ENCODE peak calls at places on chromosomes 2 and 18, in six cellular contexts. H is upper lobe of right lung, L is IMR-90, K is ascending aorta, I is GM23338, U is PC-9. C is an unnamed sample.

GRCh38 chr2:56017784-56018183 is 94.2 kb upstream of the EFEMP1 start:
- DNase-seq in H (no peak), L (no peak), K (no peak), I (no peak), U (no peak), C (no peak)

GRCh38 chr2:141601511-141602152 is 529.2 kb downstream of the LRP1B start:
- DNase-seq in H (no peak), L (no peak), K (no peak), I (no peak), U (no peak), C (no peak)

GRCh38 chr2:72815655-72816268 is 10.1 kb downstream of the EXOC6B start:
- DNase-seq in H (no peak), L (peak), K (no peak), I (peak), U (no peak), C (no peak)

GRCh38 chr2:229296561-229296960 is 25.5 kb upstream of the PID1 start:
- DNase-seq in H (no peak), L (no peak), K (no peak), I (no peak), U (no peak), C (no peak)

GRCh38 chr18:1014496-1014895 is 109.8 kb downstream of the ADCYAP1 start:
- DNase-seq in H (no peak), L (no peak), K (no peak), I (peak), U (no peak), C (peak)

GRCh38 chr18:24534271-24534670 is 73.8 kb downstream of the HRH4 start:
- DNase-seq in H (no peak), L (no peak), K (no peak), I (no peak), U (no peak), C (no peak)

GRCh38 chr2:28750316-28751101 is 1.1 kb upstream of the PPP1CB start:
- DNase-seq in H (no peak), L (peak), K (no peak), I (no peak), U (no peak), C (peak)

GRCh38 chr2:111160758-111161157 is 40.0 kb downstream of the BCL2L11 start:
- DNase-seq in H (no peak), L (peak), K (no peak), I (no peak), U (no peak), C (no peak)

GRCh38 chr2:30305235-30305634 is 73.9 kb downstream of the LBH start:
- DNase-seq in H (no peak), L (peak), K (no peak), I (no peak), U (no peak), C (no peak)

GRCh38 chr2:54773838-54774237 is 50.4 kb downstream of the EML6 start:
- DNase-seq in H (no peak), L (no peak), K (no peak), I (peak), U (no peak), C (peak)

GRCh38 chr2:202717598-202718310 is 83.0 kb downstream of the FAM117B start:
- DNase-seq in H (no peak), L (no peak), K (no peak), I (peak), U (no peak), C (no peak)

GRCh38 chr2:126634273-126634861 is 21.6 kb upstream of the GYPC start:
- DNase-seq in H (no peak), L (peak), K (no peak), I (peak), U (peak), C (no peak)

GRCh38 chr2:234747032-234747431 is 204.8 kb upstream of the SH3BP4 start:
- DNase-seq in H (no peak), L (peak), K (no peak), I (no peak), U (no peak), C (no peak)

GRCh38 chr18:46481847-46482245 is 175.2 kb downstream of the LOXHD1 start:
- DNase-seq in H (no peak), L (no peak), K (no peak), I (no peak), U (no peak), C (no peak)

GRCh38 chr2:241546771-241547498 is 11.6 kb upstream of the BOK start:
- DNase-seq in H (no peak), L (peak), K (no peak), I (peak), U (peak), C (peak)

GRCh38 chr2:216695401-216695821 is at the start of gene IGFBP5:
- DNase-seq in H (peak), L (peak), K (no peak), I (peak), U (peak), C (peak)

GRCh38 chr2:23495661-23496114 is 110.7 kb downstream of the KLHL29 start:
- DNase-seq in H (peak), L (no peak), K (no peak), I (no peak), U (no peak), C (peak)

GRCh38 chr2:2765839-2766495 is 434.9 kb upstream of the MYT1L start:
- DNase-seq in H (peak), L (no peak), K (no peak), I (no peak), U (no peak), C (no peak)

GRCh38 chr2:191539068-191539467 is 138.9 kb upstream of the NABP1 start:
- DNase-seq in H (no peak), L (peak), K (no peak), I (peak), U (peak), C (peak)

GRCh38 chr2:226362991-226363390 is 436.6 kb downstream of the IRS1 start:
- DNase-seq in H (no peak), L (peak), K (no peak), I (no peak), U (no peak), C (no peak)

GRCh38 chr18:79542876-79543750 is 136.5 kb upstream of the CTDP1 start:
- DNase-seq in H (peak), L (no peak), K (no peak), I (no peak), U (no peak), C (no peak)

GRCh38 chr2:218631837-218632236 is 24.1 kb downstream of the PLCD4 start:
- DNase-seq in H (no peak), L (peak), K (no peak), I (no peak), U (peak), C (no peak)

GRCh38 chr2:132632000-132632649 is 37.9 kb downstream of the LYPD1 start:
- DNase-seq in H (no peak), L (peak), K (no peak), I (no peak), U (peak), C (no peak)

GRCh38 chr2:213995400-213996105 is 415.3 kb upstream of the VWC2L start:
- DNase-seq in H (no peak), L (peak), K (no peak), I (no peak), U (peak), C (no peak)

GRCh38 chr2:109126501-109126860 is 2.5 kb upstream of the SH3RF3 start:
- DNase-seq in H (no peak), L (peak), K (no peak), I (no peak), U (no peak), C (peak)

GRCh38 chr2:128664499-128664971 is 345.9 kb upstream of the HS6ST1 start:
- DNase-seq in H (no peak), L (no peak), K (no peak), I (peak), U (no peak), C (no peak)

DNA sequence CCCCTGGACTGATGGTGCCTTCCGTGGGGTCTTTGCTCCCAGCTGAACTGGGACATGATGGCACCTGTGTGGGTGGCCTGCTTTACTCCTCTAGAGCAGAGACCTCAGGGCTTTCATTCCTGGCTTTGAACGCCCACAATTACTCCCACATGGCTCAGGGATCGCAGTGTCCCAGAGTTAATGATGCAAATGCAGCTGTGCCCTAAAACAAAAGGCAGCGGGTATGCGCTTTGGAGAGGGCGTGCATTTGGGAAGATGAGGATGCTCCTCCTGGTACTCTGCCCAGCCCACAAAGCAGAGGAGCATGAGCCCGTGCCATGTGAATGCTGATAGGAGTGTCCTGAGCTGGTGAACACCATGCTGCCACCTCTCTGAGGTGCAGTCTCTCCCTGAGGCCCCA is 173.4 kb downstream of the FHOD3 start:
- DNase-seq in H (no peak), L (no peak), K (no peak), I (no peak), U (no peak), C (no peak)
- H3K4me3 ChIP-seq in H (no peak), L (no peak), K (no peak), I (no peak), U (no peak), C (no peak)

GRCh38 chr2:163732718-163733117 is 3.1 kb downstream of the FIGN start:
- DNase-seq in H (no peak), L (no peak), K (no peak), I (no peak), U (no peak), C (peak)
- H3K27ac ChIP-seq in H (peak), L (no peak), K (peak), I (no peak), U (no peak), C (no peak)

GRCh38 chr2:96148410-96149217 is 3.4 kb upstream of the DUSP2 start:
- DNase-seq in H (peak), L (peak), K (peak), I (peak), U (peak), C (peak)
- H3K4me3 ChIP-seq in H (no peak), L (no peak), K (no peak), I (peak), U (no peak), C (peak)

DNA sequence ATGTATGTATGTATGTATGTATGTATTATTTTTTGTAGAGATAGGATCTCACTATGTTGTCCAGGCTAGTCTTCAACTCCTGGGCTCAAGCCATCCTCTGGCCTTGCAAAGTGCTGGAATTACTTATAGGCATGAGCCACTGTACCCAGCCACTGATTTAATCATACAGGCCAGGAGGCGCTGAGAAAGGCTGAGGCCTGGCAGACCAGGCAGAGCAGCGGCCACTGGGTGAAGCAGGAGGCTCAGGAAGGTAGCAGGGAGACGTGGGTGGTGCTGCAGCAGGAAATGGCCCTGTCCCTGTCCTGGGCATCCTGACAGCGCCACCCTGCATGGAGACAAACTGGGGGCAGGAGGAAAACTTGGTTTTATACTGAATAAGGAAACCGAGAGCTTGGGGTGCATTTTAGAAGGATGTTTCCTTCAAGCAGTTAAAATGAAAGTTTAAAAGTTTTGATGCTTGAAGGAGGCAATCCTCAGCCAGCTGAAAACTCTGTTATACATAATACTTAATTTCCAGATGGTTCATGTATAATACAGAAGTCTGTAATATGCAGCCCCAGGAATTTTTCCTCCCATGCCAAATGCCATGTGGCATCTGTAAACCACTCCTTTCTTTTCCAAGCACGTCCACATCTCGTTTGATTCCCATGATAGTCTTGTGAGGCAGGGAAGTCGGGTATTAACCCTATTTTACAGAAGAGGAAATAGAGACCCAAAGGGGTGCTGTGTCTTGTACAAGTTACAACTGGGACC is 182.4 kb downstream of the CELF4 start:
- DNase-seq in H (no peak), L (no peak), K (no peak), I (peak), U (no peak), C (no peak)
- H3K27ac ChIP-seq in H (no peak), L (no peak), K (no peak), I (no peak), U (no peak), C (no peak)

DNA sequence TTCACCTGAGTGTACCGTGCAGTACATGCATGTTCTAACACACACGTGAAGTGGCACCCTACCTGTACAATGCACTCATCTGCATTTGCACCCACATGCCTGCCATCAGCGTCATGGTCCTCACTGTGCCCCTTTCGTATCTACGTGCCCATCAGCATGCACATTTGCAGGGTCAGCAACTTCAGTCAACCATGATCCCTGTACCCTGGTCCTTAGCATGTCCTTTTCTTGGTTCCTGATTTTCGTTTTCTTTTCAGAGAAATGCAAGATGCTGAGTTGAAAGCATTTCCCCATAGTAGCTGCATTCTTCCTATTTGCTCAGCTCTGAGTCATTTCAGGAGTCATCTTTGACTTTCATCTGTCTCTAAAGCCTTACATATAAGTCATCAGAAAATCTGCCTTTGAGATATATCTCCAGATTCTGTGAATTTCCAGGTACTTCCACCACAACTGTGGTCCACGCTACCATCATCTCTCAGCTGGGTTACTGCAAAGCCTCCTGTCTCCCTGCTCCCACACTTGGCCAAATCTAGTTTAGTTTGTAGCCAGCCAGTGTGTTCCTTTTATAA is 14.7 kb upstream of the PUM2 start:
- DNase-seq in H (no peak), L (peak), K (no peak), I (no peak), U (no peak), C (no peak)
- H3K4me3 ChIP-seq in H (no peak), L (no peak), K (no peak), I (no peak), U (no peak), C (no peak)

GRCh38 chr2:134671498-134671897 is 47.3 kb downstream of the TMEM163 start:
- DNase-seq in H (no peak), L (no peak), K (no peak), I (peak), U (no peak), C (no peak)

GRCh38 chr2:134676960-134677359 is 41.8 kb downstream of the TMEM163 start:
- DNase-seq in H (no peak), L (no peak), K (no peak), I (no peak), U (no peak), C (no peak)

GRCh38 chr2:134674687-134675086 is 44.1 kb downstream of the TMEM163 start:
- DNase-seq in H (no peak), L (no peak), K (no peak), I (no peak), U (no peak), C (no peak)

GRCh38 chr2:134677866-134678774 is 40.7 kb downstream of the TMEM163 start:
- DNase-seq in H (no peak), L (no peak), K (no peak), I (peak), U (no peak), C (no peak)

DNA sequence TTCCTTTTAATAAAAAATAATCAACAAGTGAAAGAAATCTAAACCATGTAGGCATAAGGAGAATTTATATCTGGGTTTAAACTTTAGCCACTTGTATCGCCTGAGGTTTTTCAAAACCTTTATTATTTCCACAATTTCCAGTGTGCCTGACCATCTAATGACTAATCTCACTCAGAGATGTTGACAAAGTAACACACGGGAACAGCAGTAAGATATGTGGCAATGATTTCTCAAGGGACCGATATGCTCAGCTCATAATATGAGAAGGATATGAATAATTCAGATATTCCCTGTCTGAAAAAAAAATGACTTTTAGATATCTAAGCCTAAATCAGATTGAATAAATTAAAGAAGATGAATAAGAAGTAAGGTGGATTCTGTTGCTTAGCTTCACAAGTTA is 43.5 kb downstream of the TMEM163 start:
- DNase-seq in H (no peak), L (no peak), K (no peak), I (no peak), U (no peak), C (no peak)
- H3K27ac ChIP-seq in H (peak), L (no peak), K (no peak), I (no peak), U (no peak), C (no peak)

DNA sequence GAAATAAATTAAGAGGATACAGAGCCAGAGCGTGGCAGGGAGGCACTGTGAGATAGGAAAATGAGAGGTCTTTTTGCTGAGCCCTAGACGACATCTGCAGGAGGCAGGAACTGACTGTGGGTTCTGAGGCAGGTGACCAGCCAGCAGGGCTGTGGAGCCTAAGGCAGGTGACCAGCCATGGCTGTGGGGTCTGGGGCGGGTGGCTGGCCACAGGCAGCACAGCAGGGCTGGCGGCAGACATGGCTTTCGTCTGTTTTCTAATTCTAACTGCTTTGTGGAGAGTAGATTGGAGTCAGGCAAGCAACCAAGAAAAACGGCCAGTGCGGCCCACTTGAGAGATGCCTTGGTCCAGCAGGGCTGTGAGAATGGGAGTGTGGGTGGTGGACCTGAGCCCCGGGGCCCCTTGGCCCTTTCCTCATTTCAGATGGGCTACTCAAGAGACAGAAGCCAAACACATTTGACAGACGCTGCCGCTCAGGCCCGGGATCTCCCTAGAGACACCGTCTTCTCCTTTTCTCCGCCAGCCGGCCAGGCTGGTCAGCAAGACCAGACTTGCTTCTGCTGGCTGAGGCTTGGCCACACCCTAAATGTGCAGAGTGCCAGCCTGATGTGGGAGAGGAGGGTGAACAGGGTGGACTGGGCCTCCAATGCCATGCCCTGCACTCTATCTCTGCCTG is 19.7 kb upstream of the GNAL start:
- DNase-seq in H (no peak), L (no peak), K (no peak), I (no peak), U (no peak), C (no peak)
- H3K4me3 ChIP-seq in H (no peak), L (no peak), K (no peak), I (no peak), U (no peak), C (no peak)

GRCh38 chr2:181627545-181627944 is 29.4 kb downstream of the CERKL start:
- DNase-seq in H (no peak), L (peak), K (no peak), I (no peak), U (no peak), C (no peak)
- H3K27ac ChIP-seq in H (no peak), L (no peak), K (no peak), I (no peak), U (no peak), C (no peak)

DNA sequence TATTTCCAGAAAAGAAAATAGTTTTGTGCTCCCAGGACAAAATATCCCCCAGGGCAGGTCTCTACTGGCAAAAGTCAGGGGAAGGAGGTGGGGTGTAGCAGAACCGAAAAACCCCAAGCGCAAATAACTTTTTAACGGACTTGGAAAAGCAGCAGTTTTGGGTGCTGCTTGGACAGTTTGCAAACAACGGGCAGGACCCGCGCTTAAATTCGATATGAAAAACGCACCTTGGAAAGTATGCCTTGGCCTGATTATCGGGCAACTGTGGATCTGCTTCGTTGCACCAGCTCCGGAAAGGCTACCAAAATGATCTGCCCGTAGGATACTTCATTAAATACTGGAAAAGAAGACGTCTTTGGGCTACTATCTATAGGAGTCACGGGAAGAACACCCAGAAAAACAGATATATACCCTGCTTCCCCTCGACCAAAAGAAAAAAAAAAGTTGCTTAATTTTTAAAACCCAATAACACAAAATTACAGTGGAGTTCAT is 2.9 kb upstream of the KCTD1 start:
- DNase-seq in H (no peak), L (no peak), K (no peak), I (no peak), U (no peak), C (no peak)
- H3K4me3 ChIP-seq in H (no peak), L (no peak), K (peak), I (peak), U (no peak), C (no peak)

GRCh38 chr2:232628466-232629200 is 4.8 kb upstream of the EFHD1 start:
- DNase-seq in H (no peak), L (no peak), K (no peak), I (no peak), U (no peak), C (no peak)
- H3K27ac ChIP-seq in H (no peak), L (no peak), K (peak), I (no peak), U (no peak), C (no peak)

C was measured in SJCRH30.